ENCODE peak calls at places on chromosomes 7 and 10, in four cellular contexts. X, K, L and U are unnamed samples.

GRCh38 chr10:75402486-75403143 is 1.1 kb upstream of the ZNF503 start:
- DNase-seq in X (no peak), K (no peak), L (no peak), U (peak; percentile 52)

GRCh38 chr10:110209399-110209925 is 2.1 kb downstream of the MXI1 start:
- DNase-seq in X (no peak), K (no peak), L (no peak), U (peak; percentile 49)

GRCh38 chr10:86389441-86390193 is 23.0 kb upstream of the GRID1 start:
- DNase-seq in X (peak; percentile 42), K (no peak), L (no peak), U (peak; percentile 93)

GRCh38 chr10:5479481-5480161 is 19.7 kb downstream of the CALML5 start:
- DNase-seq in X (peak; percentile 83), K (no peak), L (no peak), U (no peak)

GRCh38 chr10:29424017-29424416 is 135.1 kb downstream of the LYZL1 start:
- DNase-seq in X (no peak), K (no peak), L (no peak), U (no peak)

GRCh38 chr7:27098493-27099223 is 2.9 kb upstream of the HOXA1 start:
- DNase-seq in X (no peak), K (no peak), L (no peak), U (no peak)

GRCh38 chr7:50449881-50450690 is at the start of gene FIGNL1:
- DNase-seq in X (peak; percentile 80), K (peak; percentile 61), L (peak; percentile 59), U (peak; percentile 65)

GRCh38 chr7:12178317-12178716 is 32.8 kb upstream of the TMEM106B start:
- DNase-seq in X (no peak), K (no peak), L (no peak), U (no peak)

GRCh38 chr7:80095545-80095944 is 39.1 kb upstream of the GNAI1 start:
- DNase-seq in X (no peak), K (no peak), L (no peak), U (no peak)

GRCh38 chr10:108362956-108363355 is 1198.5 kb upstream of the SORCS1 start:
- DNase-seq in X (no peak), K (no peak), L (no peak), U (no peak)

GRCh38 chr7:14321947-14322346 is 332.5 kb upstream of the ETV1 start:
- DNase-seq in X (no peak), K (no peak), L (no peak), U (no peak)

GRCh38 chr7:141295367-141295895 is 221.6 kb downstream of the TMEM178B start:
- DNase-seq in X (no peak), K (no peak), L (no peak), U (no peak)

GRCh38 chr7:33444501-33444900 is 315.1 kb downstream of the BBS9 start:
- DNase-seq in X (no peak), K (no peak), L (no peak), U (no peak)

GRCh38 chr10:132709471-132709951 is 76.4 kb downstream of the NKX6-2 start:
- DNase-seq in X (no peak), K (no peak), L (no peak), U (no peak)

GRCh38 chr10:132030898-132031463 is 34.8 kb upstream of the JAKMIP3 start:
- DNase-seq in X (no peak), K (no peak), L (no peak), U (no peak)

GRCh38 chr7:47474937-47475879 is 106.7 kb downstream of the TNS3 start:
- DNase-seq in X (peak; percentile 44), K (peak; percentile 98), L (peak; percentile 32), U (peak; percentile 56)

DNA sequence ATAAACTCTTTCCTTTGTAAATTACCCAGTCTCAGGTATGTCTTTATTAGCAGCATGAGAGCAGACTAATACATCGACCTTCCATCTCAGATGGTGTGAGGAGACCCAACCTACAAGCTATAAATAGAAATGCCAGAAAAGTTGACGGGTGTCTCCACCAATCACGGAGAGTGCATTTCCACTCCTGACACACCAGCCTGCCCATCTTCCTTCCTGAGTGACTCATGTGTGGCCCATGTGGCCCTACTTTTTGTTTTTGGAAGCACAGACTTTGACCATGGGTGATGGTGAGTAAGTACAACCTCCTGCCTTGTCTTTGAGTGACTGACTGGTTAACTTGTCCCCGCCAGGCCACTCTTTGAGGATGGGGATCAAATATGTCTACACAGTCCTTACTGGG is 147.1 kb downstream of the OAT start:
- DNase-seq in X (no peak), K (no peak), L (no peak), U (no peak)
- TF ChIP-seq TCF7 in X (no peak), K (no peak), L (no peak), U (no peak)

GRCh38 chr7:44477063-44477830 is 13.2 kb downstream of the NUDCD3 start:
- DNase-seq in X (peak; percentile 73), K (peak; percentile 71), L (peak; percentile 46), U (peak; percentile 75)
- TF ChIP-seq ATF3 in X (no peak), K (no peak), L (no peak), U (no peak)

DNA sequence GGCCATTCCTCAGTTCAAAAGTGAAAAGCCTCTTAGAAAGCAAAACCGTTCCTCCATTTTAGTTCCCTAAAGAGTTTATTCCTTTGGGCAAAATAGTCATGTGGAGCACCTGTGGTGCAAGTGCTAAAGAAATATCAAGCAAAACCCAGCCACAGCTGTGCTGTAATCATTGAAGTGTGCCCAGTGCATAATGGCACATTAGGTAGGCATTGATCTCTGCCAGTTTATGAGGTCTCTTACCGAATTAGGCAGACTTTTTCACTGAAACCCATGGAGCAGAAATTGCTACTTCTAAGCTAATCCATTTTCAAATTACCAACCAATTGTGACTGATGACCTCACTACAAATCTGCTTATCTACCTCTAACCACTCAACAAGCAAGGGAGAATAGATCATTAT is 97.2 kb upstream of the SEMA3A start:
- DNase-seq in X (no peak), K (no peak), L (no peak), U (no peak)
- TF ChIP-seq NR2C2 in X (no peak), K (no peak), L (no peak), U (no peak)

GRCh38 chr7:24227603-24228359 is 56.2 kb upstream of the NPY start:
- DNase-seq in X (no peak), K (no peak), L (peak; percentile 40), U (no peak)
- TF ChIP-seq TCF7 in X (no peak), K (no peak), L (no peak), U (no peak)

DNA sequence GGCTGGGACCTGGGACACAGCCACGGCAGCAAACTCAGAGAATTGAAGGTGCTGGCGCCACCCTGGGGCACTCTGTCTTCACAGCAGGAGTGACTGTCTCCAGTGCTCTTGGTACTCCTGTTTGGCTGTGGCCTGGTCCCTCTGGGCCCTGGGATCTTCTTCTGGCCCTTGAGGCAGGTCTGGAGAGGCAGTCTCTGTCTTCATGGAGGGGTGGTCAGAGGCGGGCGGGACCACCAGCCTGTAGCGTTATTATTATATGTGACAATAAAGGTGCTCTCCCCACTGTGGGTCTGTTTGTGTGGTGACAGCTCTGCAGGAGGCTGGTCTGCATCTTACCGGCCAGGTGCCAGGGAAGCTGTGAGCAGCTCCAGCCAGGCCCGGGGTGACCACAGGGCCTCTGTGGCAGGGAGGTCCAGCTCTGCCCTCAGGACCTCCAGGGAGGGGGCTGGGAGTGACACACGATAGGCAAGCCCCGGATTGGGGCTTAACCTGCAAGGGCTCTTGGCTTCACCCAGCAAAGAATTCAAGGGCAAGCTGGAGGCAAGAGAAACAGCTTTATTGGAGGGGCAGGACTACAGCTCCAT is 70.3 kb downstream of the MYL10 start:
- DNase-seq in X (no peak), K (no peak), L (no peak), U (no peak)
- TF ChIP-seq ATF3 in X (no peak), K (no peak), L (no peak), U (no peak)

GRCh38 chr10:30774281-30774680 is 144.7 kb upstream of the LYZL2 start:
- DNase-seq in X (no peak), K (no peak), L (no peak), U (no peak)
- TF ChIP-seq NR2C2 in X (no peak), K (no peak), L (no peak), U (no peak)

GRCh38 chr10:125363776-125364175 is 203.4 kb upstream of the CTBP2 start:
- DNase-seq in X (no peak), K (no peak), L (no peak), U (no peak)
- TF ChIP-seq TCF7 in X (no peak), K (no peak), L (no peak), U (no peak)

GRCh38 chr10:117242463-117242832 is 1.5 kb downstream of the SLC18A2 start:
- DNase-seq in X (no peak), K (no peak), L (no peak), U (no peak)

GRCh38 chr10:117240730-117241529 is at the start of gene SLC18A2:
- DNase-seq in X (peak; percentile 38), K (no peak), L (no peak), U (peak; percentile 50)

GRCh38 chr10:117240105-117240729 is 697 bp upstream of the SLC18A2 start:
- DNase-seq in X (no peak), K (no peak), L (no peak), U (peak; percentile 67)

GRCh38 chr10:117239031-117239430 is 1.9 kb upstream of the SLC18A2 start:
- DNase-seq in X (no peak), K (no peak), L (no peak), U (no peak)

GRCh38 chr10:117241541-117242462 is 888 bp downstream of the SLC18A2 start:
- DNase-seq in X (no peak), K (no peak), L (no peak), U (peak; percentile 47)
- TF ChIP-seq ATF3 in X (no peak), K (no peak), L (no peak), U (no peak)

DNA sequence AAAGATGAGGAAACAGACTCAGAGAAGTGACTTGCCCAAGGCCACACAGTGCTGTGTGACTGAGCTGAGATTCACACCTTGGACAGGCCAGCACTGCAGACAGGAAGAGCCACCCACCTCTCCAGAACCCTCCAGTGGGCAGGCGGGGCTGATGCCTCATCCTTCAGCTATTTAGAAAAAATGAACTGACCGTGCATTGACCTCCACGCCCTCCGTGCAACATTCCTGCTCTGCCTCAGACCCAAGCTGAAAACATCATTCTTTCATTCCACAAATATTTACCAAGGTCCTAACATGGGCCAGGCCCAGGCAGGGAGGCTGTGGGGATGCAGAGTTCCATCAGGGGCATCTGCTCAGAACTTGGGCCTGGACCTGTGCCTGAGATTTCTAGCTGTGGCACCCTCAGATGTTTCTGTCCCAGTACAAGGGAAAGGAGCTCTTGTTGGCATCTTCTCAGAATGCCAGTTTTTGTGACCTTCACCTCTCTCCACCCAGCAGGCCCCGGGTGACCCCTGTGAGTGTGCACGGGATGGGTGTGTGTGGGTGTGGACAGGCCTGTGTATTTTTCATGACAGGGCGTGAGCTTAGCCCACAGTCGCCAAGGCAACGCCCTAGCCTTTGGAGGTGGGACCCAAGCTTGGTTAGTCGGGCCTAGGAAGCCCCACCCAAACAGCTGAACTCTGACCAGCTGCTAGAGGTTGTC is 6.5 kb downstream of the VSIR start:
- DNase-seq in X (peak; percentile 73), K (peak; percentile 92), L (no peak), U (no peak)
- TF ChIP-seq NR2C2 in X (no peak), K (peak; percentile 43), L (no peak), U (no peak)